ENCODE peak calls at places on chromosomes 2 and 18, in seven cellular contexts. One of them, this sample, is unnamed.

GRCh38 chr18:27712066-27712465 is 464.9 kb downstream of the CDH2 start:
- DNase-seq in foreskin fibroblast: no peak
- DNase-seq in IMR-90: no peak
- DNase-seq in kidney: no peak
- DNase-seq in bronchial epithelial cell: no peak
- DNase-seq in heart right ventricle: no peak
- DNase-seq in GM12865: no peak
- DNase-seq in this sample: no peak

GRCh38 chr2:212730994-212731393 is 192.4 kb upstream of the ERBB4 start:
- DNase-seq in foreskin fibroblast: no peak
- DNase-seq in IMR-90: no peak
- DNase-seq in kidney: no peak
- DNase-seq in bronchial epithelial cell: peak
- DNase-seq in heart right ventricle: no peak
- DNase-seq in GM12865: peak
- DNase-seq in this sample: no peak

GRCh38 chr2:30346475-30347169 is 100.4 kb upstream of the LCLAT1 start:
- DNase-seq in foreskin fibroblast: no peak
- DNase-seq in IMR-90: no peak
- DNase-seq in kidney: peak
- DNase-seq in bronchial epithelial cell: no peak
- DNase-seq in heart right ventricle: peak
- DNase-seq in GM12865: no peak
- DNase-seq in this sample: no peak

GRCh38 chr2:42974303-42974696 is 181.9 kb upstream of the HAAO start:
- DNase-seq in foreskin fibroblast: no peak
- DNase-seq in IMR-90: no peak
- DNase-seq in kidney: no peak
- DNase-seq in bronchial epithelial cell: no peak
- DNase-seq in heart right ventricle: no peak
- DNase-seq in GM12865: no peak
- DNase-seq in this sample: no peak

GRCh38 chr2:159938375-159938774 is 124.0 kb downstream of the PLA2R1 start:
- DNase-seq in foreskin fibroblast: no peak
- DNase-seq in IMR-90: no peak
- DNase-seq in kidney: no peak
- DNase-seq in bronchial epithelial cell: no peak
- DNase-seq in heart right ventricle: no peak
- DNase-seq in GM12865: no peak
- DNase-seq in this sample: no peak

GRCh38 chr18:70422061-70422965 is 133.5 kb downstream of the SOCS6 start:
- DNase-seq in foreskin fibroblast: peak
- DNase-seq in IMR-90: peak
- DNase-seq in kidney: peak
- DNase-seq in bronchial epithelial cell: peak
- DNase-seq in heart right ventricle: peak
- DNase-seq in GM12865: no peak
- DNase-seq in this sample: peak

GRCh38 chr18:35511833-35512232 is 14.1 kb upstream of the INO80C start:
- DNase-seq in foreskin fibroblast: no peak
- DNase-seq in IMR-90: no peak
- DNase-seq in kidney: no peak
- DNase-seq in bronchial epithelial cell: no peak
- DNase-seq in heart right ventricle: no peak
- DNase-seq in GM12865: peak
- DNase-seq in this sample: no peak

GRCh38 chr2:111522231-111522768 is 361.7 kb downstream of the ANAPC1 start:
- DNase-seq in foreskin fibroblast: peak
- DNase-seq in IMR-90: peak
- DNase-seq in kidney: no peak
- DNase-seq in bronchial epithelial cell: no peak
- DNase-seq in heart right ventricle: no peak
- DNase-seq in GM12865: no peak
- DNase-seq in this sample: peak

GRCh38 chr2:105919826-105920225 is 175.1 kb downstream of the NCK2 start:
- DNase-seq in foreskin fibroblast: peak
- DNase-seq in IMR-90: peak
- DNase-seq in kidney: no peak
- DNase-seq in bronchial epithelial cell: peak
- DNase-seq in heart right ventricle: no peak
- DNase-seq in GM12865: peak
- DNase-seq in this sample: peak

GRCh38 chr18:52652451-52652850 is 312.5 kb downstream of the DCC start:
- DNase-seq in foreskin fibroblast: peak
- DNase-seq in IMR-90: no peak
- DNase-seq in kidney: no peak
- DNase-seq in bronchial epithelial cell: no peak
- DNase-seq in heart right ventricle: no peak
- DNase-seq in GM12865: no peak
- DNase-seq in this sample: no peak

GRCh38 chr2:174002679-174003078 is 37.5 kb upstream of the SP3 start:
- DNase-seq in foreskin fibroblast: no peak
- DNase-seq in IMR-90: no peak
- DNase-seq in kidney: no peak
- DNase-seq in bronchial epithelial cell: no peak
- DNase-seq in heart right ventricle: no peak
- DNase-seq in GM12865: no peak
- DNase-seq in this sample: no peak

GRCh38 chr2:200364620-200365019 is 58.1 kb downstream of the SPATS2L start:
- DNase-seq in foreskin fibroblast: no peak
- DNase-seq in IMR-90: no peak
- DNase-seq in kidney: no peak
- DNase-seq in bronchial epithelial cell: no peak
- DNase-seq in heart right ventricle: no peak
- DNase-seq in GM12865: no peak
- DNase-seq in this sample: no peak

GRCh38 chr2:60152226-60152833 is 401.1 kb downstream of the BCL11A start:
- DNase-seq in foreskin fibroblast: no peak
- DNase-seq in IMR-90: peak
- DNase-seq in kidney: no peak
- DNase-seq in bronchial epithelial cell: peak
- DNase-seq in heart right ventricle: no peak
- DNase-seq in GM12865: peak
- DNase-seq in this sample: peak

GRCh38 chr2:48264632-48265031 is 265.3 kb upstream of the STON1 start:
- DNase-seq in foreskin fibroblast: no peak
- DNase-seq in IMR-90: no peak
- DNase-seq in kidney: no peak
- DNase-seq in bronchial epithelial cell: no peak
- DNase-seq in heart right ventricle: no peak
- DNase-seq in GM12865: no peak
- DNase-seq in this sample: no peak

GRCh38 chr18:68177807-68178702 is 536.9 kb downstream of the TMX3 start:
- DNase-seq in foreskin fibroblast: peak
- DNase-seq in IMR-90: peak
- DNase-seq in kidney: no peak
- DNase-seq in bronchial epithelial cell: peak
- DNase-seq in heart right ventricle: no peak
- DNase-seq in GM12865: no peak
- DNase-seq in this sample: peak

GRCh38 chr2:236507393-236508085 is 62.1 kb upstream of the ACKR3 start:
- DNase-seq in foreskin fibroblast: no peak
- DNase-seq in IMR-90: no peak
- DNase-seq in kidney: peak
- DNase-seq in bronchial epithelial cell: peak
- DNase-seq in heart right ventricle: peak
- DNase-seq in GM12865: no peak
- DNase-seq in this sample: no peak

GRCh38 chr2:235908826-235909225 is 259.4 kb downstream of the GBX2 start:
- DNase-seq in foreskin fibroblast: no peak
- DNase-seq in IMR-90: no peak
- DNase-seq in kidney: no peak
- DNase-seq in bronchial epithelial cell: no peak
- DNase-seq in heart right ventricle: no peak
- DNase-seq in GM12865: peak
- DNase-seq in this sample: no peak

GRCh38 chr18:38611036-38611964 is 1045.7 kb upstream of the CELF4 start:
- DNase-seq in foreskin fibroblast: no peak
- DNase-seq in IMR-90: no peak
- DNase-seq in kidney: no peak
- DNase-seq in bronchial epithelial cell: no peak
- DNase-seq in heart right ventricle: peak
- DNase-seq in GM12865: peak
- DNase-seq in this sample: no peak

GRCh38 chr2:24269270-24269669 is 91.1 kb downstream of the ITSN2 start:
- DNase-seq in foreskin fibroblast: peak
- DNase-seq in IMR-90: peak
- DNase-seq in kidney: no peak
- DNase-seq in bronchial epithelial cell: peak
- DNase-seq in heart right ventricle: no peak
- DNase-seq in GM12865: no peak
- DNase-seq in this sample: no peak

DNA sequence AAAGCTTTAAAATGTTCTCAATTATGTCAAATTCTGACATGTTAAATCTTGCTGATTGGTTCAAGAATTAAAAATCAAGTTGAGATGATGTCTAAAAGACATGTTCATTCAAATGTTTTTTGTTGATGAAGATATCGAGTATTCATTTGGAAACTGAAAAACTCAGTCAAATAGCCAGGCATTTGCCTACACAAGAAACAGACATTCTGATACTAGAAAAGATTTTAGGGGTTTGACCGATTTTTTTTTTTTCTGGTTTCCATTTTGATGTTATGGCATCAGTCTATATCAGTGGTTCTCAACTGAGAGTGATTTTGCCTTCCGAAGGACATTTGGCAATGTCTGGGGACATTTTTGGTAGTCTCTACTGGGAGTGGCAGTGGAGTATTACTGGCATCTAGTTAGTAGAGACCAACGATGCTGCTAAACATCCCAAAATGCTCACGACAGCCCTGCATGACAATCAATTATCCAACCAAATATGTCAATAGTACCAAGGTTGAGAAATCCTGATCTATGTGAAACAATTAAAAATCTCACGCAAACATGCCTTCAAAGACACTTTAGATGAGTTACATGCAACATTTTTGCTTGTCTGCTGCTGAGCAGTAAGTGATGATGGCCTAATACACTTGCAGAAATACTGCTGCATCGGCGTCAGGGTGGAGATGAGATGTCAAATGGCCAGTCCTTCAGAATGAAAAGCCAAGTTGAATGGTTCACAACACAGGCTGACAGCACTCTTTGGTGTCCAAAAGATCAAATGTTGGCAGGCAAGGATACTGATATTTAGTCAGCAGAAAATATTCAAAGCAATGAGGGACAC is 12.5 kb downstream of the RASGRP3 start:
- DNase-seq in foreskin fibroblast: no peak
- DNase-seq in IMR-90: no peak
- DNase-seq in kidney: no peak
- DNase-seq in bronchial epithelial cell: no peak
- DNase-seq in heart right ventricle: no peak
- DNase-seq in GM12865: peak
- DNase-seq in this sample: no peak
- H3K4me3 ChIP-seq in foreskin fibroblast: no peak
- H3K4me3 ChIP-seq in IMR-90: no peak
- H3K4me3 ChIP-seq in kidney: no peak
- H3K4me3 ChIP-seq in bronchial epithelial cell: no peak
- H3K4me3 ChIP-seq in heart right ventricle: no peak
- H3K4me3 ChIP-seq in GM12865: peak
- H3K4me3 ChIP-seq in this sample: no peak

GRCh38 chr2:238306680-238306998 is 13.7 kb upstream of the TRAF3IP1 start:
- DNase-seq in foreskin fibroblast: no peak
- DNase-seq in IMR-90: no peak
- DNase-seq in kidney: no peak
- DNase-seq in bronchial epithelial cell: no peak
- DNase-seq in heart right ventricle: no peak
- DNase-seq in GM12865: no peak
- DNase-seq in this sample: no peak

GRCh38 chr2:238305965-238306679 is 14.2 kb upstream of the TRAF3IP1 start:
- DNase-seq in foreskin fibroblast: no peak
- DNase-seq in IMR-90: no peak
- DNase-seq in kidney: no peak
- DNase-seq in bronchial epithelial cell: no peak
- DNase-seq in heart right ventricle: no peak
- DNase-seq in GM12865: no peak
- DNase-seq in this sample: no peak

GRCh38 chr2:238304116-238304515 is 15.7 kb upstream of the PER2 start:
- DNase-seq in foreskin fibroblast: no peak
- DNase-seq in IMR-90: no peak
- DNase-seq in kidney: no peak
- DNase-seq in bronchial epithelial cell: no peak
- DNase-seq in heart right ventricle: no peak
- DNase-seq in GM12865: no peak
- DNase-seq in this sample: no peak

GRCh38 chr2:238305092-238305862 is 15.0 kb upstream of the TRAF3IP1 start:
- DNase-seq in foreskin fibroblast: no peak
- DNase-seq in IMR-90: no peak
- DNase-seq in kidney: no peak
- DNase-seq in bronchial epithelial cell: peak
- DNase-seq in heart right ventricle: no peak
- DNase-seq in GM12865: no peak
- DNase-seq in this sample: no peak

DNA sequence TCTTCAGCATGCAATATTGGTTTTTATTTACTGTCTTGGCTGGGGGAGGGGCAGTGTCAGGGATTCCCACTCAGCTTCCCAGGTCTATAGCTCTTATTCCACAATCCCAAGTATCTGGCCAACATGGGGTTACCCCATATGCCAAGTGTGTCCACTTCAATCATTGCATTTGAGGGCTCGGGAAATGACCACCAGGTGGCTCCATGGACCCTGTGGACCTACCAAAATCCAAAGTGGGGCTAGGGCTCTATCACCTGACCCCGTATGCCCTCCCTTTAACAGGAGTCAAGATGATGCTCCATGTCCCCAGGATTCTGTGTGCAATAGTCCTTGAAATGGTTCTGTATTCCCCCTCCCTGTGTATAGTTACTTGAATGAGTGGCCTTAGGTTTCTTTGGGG is 12.1 kb upstream of the TRAF3IP1 start:
- DNase-seq in foreskin fibroblast: no peak
- DNase-seq in IMR-90: no peak
- DNase-seq in kidney: no peak
- DNase-seq in bronchial epithelial cell: no peak
- DNase-seq in heart right ventricle: no peak
- DNase-seq in GM12865: no peak
- DNase-seq in this sample: no peak
- TF ChIP-seq CTCF in foreskin fibroblast: peak
- TF ChIP-seq CTCF in IMR-90: no peak
- TF ChIP-seq CTCF in kidney: no peak
- TF ChIP-seq CTCF in bronchial epithelial cell: peak
- TF ChIP-seq CTCF in heart right ventricle: peak
- TF ChIP-seq CTCF in GM12865: no peak
- TF ChIP-seq CTCF in this sample: peak

DNA sequence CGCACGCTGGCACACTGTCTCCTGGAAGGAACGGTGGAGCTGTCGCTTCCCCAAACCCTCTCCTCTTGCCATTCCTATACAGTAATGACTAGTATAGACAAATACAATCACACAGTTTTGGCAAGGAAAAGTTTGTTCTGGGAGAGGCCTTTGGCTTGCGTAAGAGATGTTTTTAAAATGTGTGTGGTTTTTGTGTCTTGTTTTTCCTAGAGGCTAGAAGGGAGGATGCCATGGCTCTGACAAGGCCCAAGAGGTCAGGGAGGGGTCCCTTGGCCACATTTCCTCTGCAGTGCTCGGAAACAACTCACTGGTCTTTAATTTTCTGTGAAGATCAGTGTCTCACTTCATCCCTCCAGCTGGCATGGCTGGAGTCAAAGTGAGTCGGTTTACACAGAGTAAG is 195.9 kb downstream of the SH3RF3 start:
- DNase-seq in foreskin fibroblast: peak
- DNase-seq in IMR-90: peak
- DNase-seq in kidney: peak
- DNase-seq in bronchial epithelial cell: peak
- DNase-seq in heart right ventricle: peak
- DNase-seq in GM12865: no peak
- DNase-seq in this sample: peak
- H3K4me3 ChIP-seq in foreskin fibroblast: no peak
- H3K4me3 ChIP-seq in IMR-90: no peak
- H3K4me3 ChIP-seq in kidney: no peak
- H3K4me3 ChIP-seq in bronchial epithelial cell: no peak
- H3K4me3 ChIP-seq in heart right ventricle: no peak
- H3K4me3 ChIP-seq in GM12865: no peak
- H3K4me3 ChIP-seq in this sample: no peak

GRCh38 chr2:5700551-5700950 is 8.4 kb downstream of the SOX11 start:
- DNase-seq in foreskin fibroblast: no peak
- DNase-seq in IMR-90: no peak
- DNase-seq in kidney: no peak
- DNase-seq in bronchial epithelial cell: no peak
- DNase-seq in heart right ventricle: no peak
- DNase-seq in GM12865: no peak
- DNase-seq in this sample: no peak
- TF ChIP-seq CTCF in foreskin fibroblast: no peak
- TF ChIP-seq CTCF in IMR-90: no peak
- TF ChIP-seq CTCF in kidney: no peak
- TF ChIP-seq CTCF in bronchial epithelial cell: no peak
- TF ChIP-seq CTCF in heart right ventricle: no peak
- TF ChIP-seq CTCF in GM12865: no peak
- TF ChIP-seq CTCF in this sample: no peak